ENCODE peak calls at places on chromosomes 11 and 22, in four cellular contexts. U, F, Y and N are unnamed samples.

GRCh38 chr11:2267871-2268825 is 2.2 kb downstream of the ASCL2 start:
- DNase-seq in U (no peak), F (no peak), Y (no peak), N (no peak)

GRCh38 chr11:69008774-69009440 is 4.1 kb downstream of the MRGPRF start:
- DNase-seq in U (peak), F (peak), Y (peak), N (peak)

GRCh38 chr11:68454767-68455166 is 5.8 kb upstream of the PPP6R3 start:
- DNase-seq in U (peak), F (no peak), Y (peak), N (no peak)

GRCh38 chr22:32204856-32205722 is at the start of gene RFPL2:
- DNase-seq in U (peak), F (peak), Y (peak), N (no peak)

GRCh38 chr11:76062733-76063132 is 143.6 kb downstream of the WNT11 start:
- DNase-seq in U (no peak), F (no peak), Y (no peak), N (no peak)

GRCh38 chr11:114058026-114058706 is 1.3 kb upstream of the ZBTB16 start:
- DNase-seq in U (no peak), F (no peak), Y (peak), N (no peak)

GRCh38 chr11:93577291-93577690 is 34.1 kb upstream of the SMCO4 start:
- DNase-seq in U (peak), F (peak), Y (no peak), N (no peak)

GRCh38 chr11:10911907-10912306 is 54.1 kb upstream of the ZBED5 start:
- DNase-seq in U (no peak), F (no peak), Y (no peak), N (no peak)

GRCh38 chr22:48099251-48099650 is 1336.8 kb downstream of the TBC1D22A start:
- DNase-seq in U (no peak), F (no peak), Y (no peak), N (no peak)

GRCh38 chr11:2134022-2135010 is 4.9 kb downstream of the IGF2 start:
- DNase-seq in U (no peak), F (no peak), Y (no peak), N (no peak)

GRCh38 chr11:2432171-2432621 is 12.1 kb downstream of the TRPM5 start:
- DNase-seq in U (no peak), F (no peak), Y (no peak), N (no peak)

GRCh38 chr22:44442856-44443595 is 55.0 kb downstream of the RTL6 start:
- DNase-seq in U (no peak), F (no peak), Y (no peak), N (no peak)

GRCh38 chr11:8342821-8343681 is 79.4 kb upstream of the LMO1 start:
- DNase-seq in U (peak), F (peak), Y (no peak), N (peak)

GRCh38 chr11:76614471-76615183 is 55.9 kb downstream of the LRRC32 start:
- DNase-seq in U (no peak), F (no peak), Y (no peak), N (no peak)

GRCh38 chr11:45180888-45181594 is 34.6 kb downstream of the PRDM11 start:
- DNase-seq in U (peak), F (peak), Y (no peak), N (peak)